ENCODE peak calls at places on chromosomes 6 and 20, in four cellular contexts. Y, B, P and C are unnamed samples. For H3K36me3, the result is how much of the 10 kb centered on the place peaks cover.

GRCh38 chr20:46331612-46332361 is 23.5 kb upstream of the CDH22 start:
- DNase-seq in Y (no peak), B (no peak), P (no peak), C (no peak)

GRCh38 chr6:170255426-170256125 is 35.3 kb downstream of the DLL1 start:
- DNase-seq in Y (no peak), B (no peak), P (no peak), C (no peak)

GRCh38 chr6:135311446-135312200 is 130.5 kb downstream of the MYB start:
- DNase-seq in Y (no peak), B (no peak), P (no peak), C (no peak)

GRCh38 chr6:149020319-149020718 is 273.5 kb downstream of the UST start:
- DNase-seq in Y (no peak), B (no peak), P (no peak), C (no peak)

GRCh38 chr6:33314943-33315752 is 1.3 kb upstream of the TAPBP start:
- DNase-seq in Y (peak), B (peak), P (peak), C (no peak)

GRCh38 chr6:56244528-56245253 is 2.7 kb downstream of the COL21A1 start:
- DNase-seq in Y (no peak), B (no peak), P (no peak), C (no peak)

GRCh38 chr20:36497856-36498255 is 43.5 kb upstream of the MYL9 start:
- DNase-seq in Y (no peak), B (no peak), P (no peak), C (no peak)

GRCh38 chr20:54556406-54556805 is 81.0 kb downstream of the DOK5 start:
- DNase-seq in Y (no peak), B (no peak), P (no peak), C (no peak)

GRCh38 chr20:24953621-24954133 is 4.6 kb downstream of the CST7 start:
- DNase-seq in Y (no peak), B (no peak), P (no peak), C (no peak)

GRCh38 chr6:52304917-52305316 is 20.4 kb upstream of the MCM3 start:
- DNase-seq in Y (no peak), B (no peak), P (no peak), C (no peak)

GRCh38 chr6:42978487-42978792 is 541 bp downstream of the PEX6 start:
- DNase-seq in Y (peak), B (peak), P (peak), C (no peak)

GRCh38 chr6:160088069-160088773 is 33.4 kb upstream of the SLC22A1 start:
- DNase-seq in Y (peak), B (peak), P (no peak), C (peak)

GRCh38 chr20:6583134-6583738 is 184.2 kb upstream of the BMP2 start:
- DNase-seq in Y (peak), B (peak), P (no peak), C (no peak)

GRCh38 chr6:29376003-29376402 is 912 bp upstream of the OR12D3 start:
- DNase-seq in Y (no peak), B (no peak), P (no peak), C (no peak)

GRCh38 chr20:41513829-41514228 is 104.3 kb downstream of the CHD6 start:
- DNase-seq in Y (no peak), B (no peak), P (no peak), C (no peak)

GRCh38 chr20:44409132-44409600 is 53.7 kb downstream of the HNF4A start:
- DNase-seq in Y (no peak), B (no peak), P (no peak), C (no peak)

GRCh38 chr6:37845026-37845911 is 25.7 kb downstream of the ZFAND3 start:
- DNase-seq in Y (no peak), B (no peak), P (no peak), C (no peak)

GRCh38 chr20:62186887-62187866 is 4.3 kb downstream of the MTG2 start:
- DNase-seq in Y (no peak), B (no peak), P (no peak), C (no peak)

DNA sequence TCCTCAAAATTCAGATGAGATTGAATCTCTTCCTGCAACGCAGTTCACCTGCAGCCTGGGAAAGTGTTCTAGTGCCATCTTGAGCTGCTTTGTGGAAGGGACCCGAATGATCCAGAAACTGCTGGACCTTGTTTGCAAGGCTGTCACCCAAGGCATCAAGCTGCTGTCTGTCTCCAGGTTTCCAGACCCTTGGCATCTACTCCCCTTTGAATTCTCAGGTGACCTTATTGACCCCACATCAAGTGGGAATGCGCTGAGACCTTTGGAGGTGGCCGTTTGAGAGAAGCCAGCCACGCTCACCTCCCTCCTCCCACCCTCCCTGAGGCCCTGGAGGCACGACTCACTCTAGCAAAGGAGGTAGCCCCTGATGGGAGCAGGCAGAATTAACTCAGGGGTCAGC is 112.5 kb downstream of the EDN3 start:
- DNase-seq in Y (no peak), B (no peak), P (no peak), C (no peak)
- TF ChIP-seq CTCF in Y (no peak), B (no peak), P (no peak), C (no peak)

GRCh38 chr6:4169028-4169789 is 33.8 kb upstream of the ECI2 start:
- DNase-seq in Y (no peak), B (no peak), P (no peak), C (no peak)

GRCh38 chr6:4170297-4170696 is 34.9 kb upstream of the ECI2 start:
- DNase-seq in Y (no peak), B (no peak), P (no peak), C (no peak)

GRCh38 chr6:4167123-4167522 is 31.7 kb upstream of the ECI2 start:
- DNase-seq in Y (no peak), B (no peak), P (no peak), C (no peak)

GRCh38 chr6:4164456-4164855 is 29.1 kb upstream of the ECI2 start:
- DNase-seq in Y (no peak), B (no peak), P (no peak), C (no peak)

GRCh38 chr6:4167833-4168232 is 32.5 kb upstream of the ECI2 start:
- DNase-seq in Y (no peak), B (no peak), P (no peak), C (no peak)
- H3K4me3 ChIP-seq in Y (no peak), B (no peak), P (no peak), C (no peak)

GRCh38 chr6:111562271-111562670 is 43.4 kb downstream of the TRAF3IP2 start:
- DNase-seq in Y (no peak), B (no peak), P (no peak), C (no peak)
- H3K36me3 ChIP-seq in Y (under half), B (under half), P (under half), C (under half)

DNA sequence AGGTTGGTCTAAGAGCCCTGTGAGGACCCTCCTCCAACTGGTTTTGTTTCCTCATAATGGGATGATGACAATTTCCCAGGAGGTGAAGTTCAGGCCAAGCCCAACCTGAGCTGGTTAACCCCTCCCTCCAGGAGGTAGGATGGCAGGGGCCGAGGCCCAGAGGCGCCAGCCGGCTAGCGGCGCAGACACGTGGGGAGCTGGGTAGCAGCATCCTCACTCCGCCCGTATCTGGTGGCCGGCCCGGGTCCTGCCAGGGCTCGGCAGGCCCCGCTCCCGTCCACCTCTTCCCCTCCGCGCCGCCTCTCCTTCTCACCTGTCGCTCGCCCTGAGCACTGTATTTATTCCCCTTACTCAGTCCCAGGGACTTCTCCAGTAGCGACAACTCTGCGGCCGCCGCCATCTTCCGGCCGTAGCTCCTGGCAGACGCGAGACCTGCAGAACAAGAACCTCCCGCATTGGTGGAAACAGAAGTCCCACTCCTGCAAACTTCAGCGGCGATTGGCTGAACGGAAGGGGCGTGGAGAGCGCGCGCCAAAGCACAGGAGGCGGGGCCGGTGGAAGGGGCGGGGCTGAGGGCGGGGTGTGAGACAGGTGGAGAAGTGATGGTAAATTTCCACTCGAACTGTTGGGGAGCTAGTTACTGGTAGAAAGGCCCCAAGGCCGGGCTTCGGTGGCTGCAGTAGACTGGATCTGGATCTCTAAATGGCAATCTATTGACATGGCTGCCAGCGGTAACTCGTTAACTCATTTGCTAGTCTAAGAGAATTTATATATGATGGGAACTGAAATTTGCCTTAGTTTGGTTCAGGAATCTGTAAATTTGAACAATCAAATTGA is at the start of gene EEF1E1:
- DNase-seq in Y (peak), B (peak), P (peak), C (peak)
- TF ChIP-seq CTCF in Y (no peak), B (no peak), P (no peak), C (no peak)